ENCODE peak calls at places on chromosome 2, in nine cellular contexts. U is uterus; H is body of pancreas; K is mucosa of descending colon; S is CD8-positive, alpha-beta memory T cell; J is transverse colon; Q is kidney; N is RWPE2; Z is esophagus squamous epithelium. E is an unnamed sample. For H3K4me1 and H3K36me3, the result is how much of the 10 kb centered on the place peaks cover.

GRCh38 chr2:42809131-42809875 is 16.9 kb upstream of the HAAO start:
- DNase-seq in Z (no peak), J (peak), H (peak), Q (no peak), S (no peak), N (no peak), K (no peak), U (peak), E (peak)

GRCh38 chr2:85132834-85133637 is at the start of gene TCF7L1:
- DNase-seq in Q (peak), K (peak), H (peak), N (peak), S (no peak), U (peak), J (peak), Z (no peak), E (no peak)

GRCh38 chr2:97688062-97688827 is 18.7 kb downstream of the C2orf92 start:
- DNase-seq in U (no peak), Z (no peak), N (no peak), S (no peak), H (no peak), J (no peak), K (no peak), Q (no peak), E (no peak)

GRCh38 chr2:85243101-85244072 is 84.4 kb downstream of the TGOLN2 start:
- DNase-seq in N (no peak), Z (no peak), U (no peak), H (peak), J (peak), S (no peak), Q (no peak), K (no peak), E (peak)

GRCh38 chr2:110115291-110116032 is at the start of gene MALL:
- DNase-seq in S (no peak), U (no peak), Q (peak), H (peak), J (peak), N (no peak), K (peak), Z (no peak), E (no peak)

GRCh38 chr2:240514631-240515030 is 43.2 kb downstream of the ANKMY1 start:
- DNase-seq in K (no peak), Z (no peak), J (no peak), U (no peak), Q (peak), H (no peak), N (no peak), S (no peak), E (no peak)

GRCh38 chr2:199339826-199340605 is 117.7 kb downstream of the SATB2 start:
- DNase-seq in J (no peak), S (no peak), Q (no peak), H (no peak), N (no peak), Z (no peak), K (no peak), U (no peak), E (no peak)

GRCh38 chr2:214587442-214587841 is 176.6 kb downstream of the VWC2L start:
- DNase-seq in J (no peak), S (no peak), Z (no peak), N (no peak), K (no peak), H (no peak), U (no peak), Q (no peak), E (peak)

GRCh38 chr2:109722026-109722425 is 72.1 kb upstream of the RGPD5 start:
- DNase-seq in Z (no peak), K (no peak), U (no peak), S (no peak), J (no peak), N (no peak), Q (peak), H (peak), E (no peak)

GRCh38 chr2:14628906-14629305 is 3.6 kb upstream of the LRATD1 start:
- DNase-seq in S (no peak), K (peak), Z (no peak), Q (no peak), N (peak), J (peak), H (peak), U (no peak), E (no peak)

GRCh38 chr2:226759768-226760167 is 39.9 kb downstream of the IRS1 start:
- DNase-seq in K (no peak), H (no peak), U (no peak), Z (no peak), N (no peak), S (no peak), J (no peak), Q (no peak), E (no peak)

GRCh38 chr2:199883474-199884212 is 27.4 kb upstream of the C2orf69 start:
- DNase-seq in N (no peak), U (no peak), S (no peak), H (no peak), Z (no peak), Q (no peak), J (no peak), K (no peak), E (no peak)

GRCh38 chr2:233691443-233692433 is 952 bp upstream of the UGT1A6 start:
- DNase-seq in H (no peak), S (no peak), Z (no peak), Q (no peak), U (no peak), K (peak), J (peak), N (peak), E (no peak)

GRCh38 chr2:33839791-33840190 is 240.7 kb upstream of the FAM98A start:
- DNase-seq in H (no peak), S (no peak), K (no peak), Z (no peak), U (no peak), N (no peak), Q (no peak), J (no peak), E (no peak)

GRCh38 chr2:114022360-114023085 is 132.6 kb downstream of the ACTR3 start:
- DNase-seq in K (no peak), Q (no peak), J (no peak), Z (no peak), N (no peak), S (no peak), U (no peak), H (no peak), E (no peak)

GRCh38 chr2:192286093-192286701 is 91.5 kb upstream of the TMEFF2 start:
- DNase-seq in Z (no peak), N (no peak), S (no peak), K (no peak), U (no peak), J (no peak), H (no peak), Q (no peak), E (no peak)

GRCh38 chr2:105796791-105797190 is 52.1 kb downstream of the NCK2 start:
- DNase-seq in K (no peak), U (no peak), S (no peak), Q (no peak), N (no peak), H (no peak), Z (no peak), J (no peak), E (no peak)

GRCh38 chr2:133377599-133377998 is 190.7 kb downstream of the NCKAP5 start:
- DNase-seq in N (no peak), S (no peak), U (no peak), K (no peak), Q (no peak), H (no peak), Z (no peak), J (no peak), E (no peak)

GRCh38 chr2:202104286-202104870 is 31.3 kb downstream of the KIAA2012 start:
- DNase-seq in H (peak), J (peak), U (peak), N (no peak), S (no peak), Q (no peak), K (no peak), Z (no peak), E (peak)

GRCh38 chr2:166148811-166149400 is 21.1 kb upstream of the SCN1A start:
- DNase-seq in K (no peak), Q (no peak), Z (no peak), H (no peak), S (no peak), N (no peak), U (no peak), J (no peak), E (no peak)

GRCh38 chr2:240701091-240701735 is 9.5 kb downstream of the AQP12A start:
- DNase-seq in J (no peak), K (peak), Q (peak), S (no peak), H (no peak), Z (no peak), U (no peak), N (peak), E (no peak)

GRCh38 chr2:130353291-130354134 is 2.3 kb upstream of the PTPN18 start:
- DNase-seq in N (no peak), U (no peak), H (peak), S (no peak), J (no peak), Z (no peak), Q (no peak), K (peak), E (peak)

GRCh38 chr2:199994296-199994695 is 38.9 kb downstream of the MAIP1 start:
- DNase-seq in Z (no peak), K (no peak), S (no peak), H (no peak), J (no peak), U (no peak), N (no peak), Q (no peak), E (no peak)

GRCh38 chr2:129805889-129806288 is 173.6 kb upstream of the RAB6C start:
- DNase-seq in J (no peak), N (no peak), Z (no peak), H (no peak), S (no peak), U (no peak), Q (no peak), K (no peak), E (no peak)

GRCh38 chr2:40120021-40120420 is 331.9 kb downstream of the SLC8A1 start:
- DNase-seq in Z (no peak), N (no peak), K (no peak), H (no peak), Q (no peak), J (no peak), S (no peak), U (no peak), E (no peak)

GRCh38 chr2:88959480-88960204 is 268.2 kb downstream of the RPIA start:
- DNase-seq in H (no peak), J (no peak), Q (no peak), K (no peak), U (no peak), S (no peak), Z (no peak), N (no peak), E (no peak)

GRCh38 chr2:158967114-158967730 is 1.2 kb upstream of the TANC1 start:
- DNase-seq in H (peak), N (no peak), Q (no peak), K (no peak), J (peak), S (no peak), U (peak), Z (no peak), E (no peak)

GRCh38 chr2:174551697-174552096 is 45.9 kb downstream of the WIPF1 start:
- DNase-seq in Z (no peak), H (no peak), K (no peak), U (no peak), S (no peak), J (no peak), Q (no peak), N (no peak), E (no peak)

GRCh38 chr2:19725392-19725791 is 176.4 kb downstream of the TTC32 start:
- DNase-seq in J (no peak), K (no peak), U (no peak), S (no peak), H (no peak), Q (no peak), Z (no peak), N (no peak), E (no peak)

GRCh38 chr2:230878599-230878965 is 13.8 kb downstream of the ITM2C start:
- DNase-seq in K (peak), J (no peak), N (peak), Q (peak), H (no peak), S (no peak), U (no peak), Z (no peak), E (no peak)

GRCh38 chr2:231037731-231038482 is 584 bp downstream of the C2orf72 start:
- DNase-seq in J (peak), K (no peak), N (no peak), Z (no peak), S (no peak), Q (no peak), U (no peak), H (peak), E (no peak)

GRCh38 chr2:44748-45341 is 1.5 kb downstream of the FAM110C start:
- DNase-seq in J (peak), N (no peak), S (no peak), K (peak), Q (no peak), Z (no peak), U (no peak), H (peak), E (no peak)

GRCh38 chr2:137000790-137001189 is 235.4 kb downstream of the THSD7B start:
- DNase-seq in K (no peak), Q (no peak), U (no peak), N (no peak), S (no peak), Z (no peak), J (no peak), H (no peak), E (no peak)

GRCh38 chr2:45710468-45710867 is 59.0 kb downstream of the PRKCE start:
- DNase-seq in K (no peak), Q (no peak), N (no peak), H (no peak), S (no peak), J (no peak), Z (no peak), U (no peak), E (no peak)

GRCh38 chr2:119407430-119408220 is 24.0 kb upstream of the TMEM37 start:
- DNase-seq in N (no peak), H (peak), K (no peak), J (peak), U (no peak), S (no peak), Z (no peak), Q (no peak), E (peak)

GRCh38 chr2:64727843-64728463 is 74.2 kb upstream of the SERTAD2 start:
- DNase-seq in U (no peak), H (no peak), Z (no peak), J (no peak), S (no peak), Q (no peak), N (no peak), K (peak), E (peak)

GRCh38 chr2:64732153-64732552 is 78.4 kb upstream of the SERTAD2 start:
- DNase-seq in H (no peak), U (no peak), Z (no peak), K (no peak), N (no peak), Q (no peak), J (no peak), S (no peak), E (no peak)

GRCh38 chr2:64731306-64731654 is 77.6 kb upstream of the SERTAD2 start:
- DNase-seq in Z (no peak), J (no peak), N (no peak), K (no peak), Q (no peak), U (no peak), H (no peak), S (no peak), E (no peak)

GRCh38 chr2:64731746-64732145 is 78.0 kb upstream of the SERTAD2 start:
- DNase-seq in S (no peak), Z (no peak), Q (no peak), K (no peak), H (no peak), J (no peak), U (no peak), N (no peak), E (no peak)

DNA sequence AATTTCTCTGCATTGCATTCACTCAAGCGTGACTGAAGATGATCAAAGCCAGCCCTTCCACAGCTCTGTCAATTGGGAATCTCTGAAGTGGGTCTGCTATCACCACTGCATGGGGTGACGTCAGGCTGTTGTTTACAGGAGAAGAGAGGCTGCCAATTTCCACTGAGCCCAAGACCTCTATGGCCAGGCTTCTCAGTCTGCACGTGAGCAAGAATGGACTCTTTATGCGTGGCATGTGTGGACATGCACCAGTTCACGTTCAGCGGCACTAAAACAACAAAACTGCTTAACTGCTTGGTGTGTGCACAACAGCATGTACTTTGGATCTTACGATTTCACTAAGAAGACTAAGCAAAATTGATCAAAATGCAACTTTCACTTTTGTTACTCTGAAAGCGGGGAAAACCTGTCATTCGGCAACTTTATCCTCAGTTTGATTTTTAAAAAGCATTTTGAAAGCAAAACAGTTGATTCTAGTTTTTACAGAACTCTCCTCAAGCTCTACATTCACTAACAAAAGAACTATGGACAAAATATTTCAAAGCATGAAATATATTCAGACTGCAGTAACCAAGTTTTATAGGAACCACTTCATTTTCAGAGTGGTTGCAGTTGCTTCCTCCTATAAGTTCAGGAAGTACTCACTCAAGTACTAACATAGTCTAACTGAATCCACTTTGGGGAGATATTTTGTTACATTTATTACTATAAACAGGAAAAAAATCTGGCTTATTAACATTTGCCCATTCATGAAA is 77.0 kb upstream of the SERTAD2 start:
- DNase-seq in N (no peak), S (peak), Z (no peak), K (no peak), J (peak), U (peak), H (peak), Q (no peak), E (peak)
- H3K4me1 ChIP-seq in N (under half), S (under half), Z (under half), K (under half), J (under half), U (under half), H (under half), Q (under half), E (half or more)

DNA sequence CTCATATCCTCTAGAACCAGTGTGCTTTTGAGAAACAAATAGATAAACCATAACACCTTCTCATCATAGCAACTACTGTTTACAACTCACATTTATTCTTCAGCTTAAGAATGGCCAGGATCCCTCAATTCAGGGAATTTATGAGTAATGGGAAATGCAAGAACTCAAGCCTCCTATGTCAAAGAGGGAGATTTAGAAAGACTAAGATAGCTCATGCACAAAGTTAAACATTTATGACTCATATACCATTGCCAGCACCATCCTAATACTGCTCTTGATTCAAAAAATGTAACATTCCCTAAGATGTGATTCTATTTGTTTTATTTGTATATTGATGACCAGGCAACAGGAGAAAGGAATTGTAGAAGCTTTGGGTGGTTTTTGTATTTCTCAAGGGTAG is 172.8 kb downstream of the CYP26B1 start:
- DNase-seq in J (no peak), H (no peak), Z (no peak), K (no peak), Q (no peak), N (no peak), S (no peak), U (no peak), E (no peak)
- H3K36me3 ChIP-seq in J (under half), H (under half), Z (under half), K (under half), Q (under half), N (under half), S (under half), U (under half), E (under half)

GRCh38 chr2:111663471-111663951 is 220.5 kb downstream of the ANAPC1 start:
- DNase-seq in Z (no peak), Q (no peak), N (no peak), K (no peak), U (no peak), H (no peak), J (no peak), S (no peak), E (no peak)
- H3K4me1 ChIP-seq in Z (under half), Q (under half), N (under half), K (under half), U (under half), H (under half), J (under half), S (under half), E (under half)

GRCh38 chr2:11802782-11803191 is 56.4 kb downstream of the LPIN1 start:
- DNase-seq in K (no peak), Q (no peak), H (no peak), J (no peak), U (no peak), S (no peak), N (no peak), Z (no peak), E (no peak)
- H3K36me3 ChIP-seq in K (under half), Q (under half), H (under half), J (under half), U (under half), S (half or more), N (half or more), Z (under half), E (half or more)

DNA sequence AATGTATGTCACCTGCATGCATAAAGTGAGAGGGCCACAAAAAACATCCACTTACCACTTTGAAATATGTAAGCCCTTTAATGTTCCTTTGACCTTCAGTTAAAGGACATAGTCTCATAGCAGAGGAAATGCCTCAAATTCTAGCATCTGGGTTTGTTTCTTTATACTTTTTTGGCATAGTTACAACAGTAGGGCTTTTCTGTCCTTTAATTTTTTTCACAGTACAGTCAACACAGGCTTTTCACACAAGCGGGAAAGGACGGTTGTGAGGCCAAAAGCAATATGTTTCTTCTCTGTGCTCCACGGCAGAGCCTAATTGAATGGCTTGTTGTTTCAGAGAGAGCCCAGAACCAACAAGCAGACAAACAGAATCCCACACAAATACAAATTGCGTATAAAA is 57.6 kb downstream of the CRIM1 start:
- DNase-seq in Q (no peak), K (no peak), J (no peak), S (no peak), N (no peak), H (no peak), Z (no peak), U (no peak), E (no peak)
- H3K4me1 ChIP-seq in Q (half or more), K (under half), J (under half), S (under half), N (under half), H (under half), Z (under half), U (under half), E (under half)

GRCh38 chr2:69490486-69490885 is 53.3 kb upstream of the NFU1 start:
- DNase-seq in Q (no peak), H (no peak), J (no peak), U (no peak), Z (no peak), S (no peak), K (no peak), N (no peak), E (no peak)
- H3K36me3 ChIP-seq in Q (under half), H (under half), J (under half), U (under half), Z (under half), S (under half), K (under half), N (under half), E (under half)

GRCh38 chr2:16658082-16658481 is 7.6 kb downstream of the CYRIA start:
- DNase-seq in K (no peak), Q (no peak), N (no peak), S (no peak), H (no peak), Z (no peak), J (no peak), U (no peak), E (no peak)
- H3K4me1 ChIP-seq in K (under half), Q (under half), N (under half), S (under half), H (under half), Z (under half), J (under half), U (under half), E (half or more)

GRCh38 chr2:160287476-160287875 is 87.4 kb upstream of the ITGB6 start:
- DNase-seq in Q (no peak), N (no peak), J (no peak), S (no peak), K (no peak), U (no peak), Z (no peak), H (no peak), E (no peak)
- H3K36me3 ChIP-seq in Q (under half), N (half or more), J (under half), S (under half), K (under half), U (under half), Z (under half), H (under half), E (under half)

GRCh38 chr2:207256476-207257207 is 90.9 kb upstream of the KLF7 start:
- DNase-seq in Q (no peak), Z (no peak), S (no peak), H (no peak), U (no peak), K (no peak), N (no peak), J (no peak), E (no peak)
- H3K4me1 ChIP-seq in Q (under half), Z (under half), S (under half), H (under half), U (under half), K (under half), N (half or more), J (under half), E (under half)

GRCh38 chr2:121731366-121731765 is 5.3 kb downstream of the NIFK start:
- DNase-seq in Q (no peak), J (no peak), S (no peak), Z (no peak), H (no peak), N (no peak), U (no peak), K (no peak), E (no peak)
- H3K36me3 ChIP-seq in Q (under half), J (under half), S (under half), Z (under half), H (under half), N (half or more), U (under half), K (under half), E (half or more)